ENCODE peak calls at places on chromosomes 13 and 19, in five cellular contexts. C is ascending aorta, M is H7, O is psoas muscle, R is mammary epithelial cell. P is an unnamed sample. For H3K36me3, the result is how much of the 10 kb centered on the place peaks cover.

GRCh38 chr13:29174093-29174492 is 354.0 kb downstream of the MTUS2 start:
- DNase-seq in O (no peak), C (no peak), R (no peak), M (no peak), P (no peak)

GRCh38 chr19:36837525-36837901 is 674 bp downstream of the ZNF790 start:
- DNase-seq in M (no peak), C (no peak), R (peak), O (no peak), P (peak)

GRCh38 chr19:1045247-1045603 is 5.3 kb downstream of the ABCA7 start:
- DNase-seq in R (peak), M (peak), C (no peak), O (peak), P (no peak)

GRCh38 chr19:39506598-39506943 is 7.8 kb downstream of the DLL3 start:
- DNase-seq in R (no peak), O (no peak), C (no peak), M (no peak), P (no peak)

GRCh38 chr19:1648926-1649541 is 3.4 kb downstream of the TCF3 start:
- DNase-seq in C (no peak), R (no peak), O (no peak), M (no peak), P (no peak)

GRCh38 chr13:32124743-32125142 is 93.2 kb downstream of the FRY start:
- DNase-seq in O (no peak), M (no peak), R (no peak), C (no peak), P (no peak)

GRCh38 chr19:50835103-50835784 is 1.9 kb upstream of the KLK15 start:
- DNase-seq in C (no peak), R (peak), O (no peak), M (peak), P (no peak)

GRCh38 chr19:3725640-3726310 is 17.6 kb downstream of the TJP3 start:
- DNase-seq in M (peak), O (no peak), C (no peak), R (no peak), P (no peak)

GRCh38 chr19:56947206-56947605 is 106.7 kb upstream of the PEG3 start:
- DNase-seq in O (no peak), R (no peak), C (no peak), M (no peak), P (no peak)

GRCh38 chr13:43905435-43906031 is 25.8 kb downstream of the LACC1 start:
- DNase-seq in C (no peak), M (peak), R (peak), O (no peak), P (peak)

GRCh38 chr13:42832341-42833153 is 51.2 kb downstream of the FAM216B start:
- DNase-seq in R (peak), C (no peak), M (no peak), O (no peak), P (peak)

DNA sequence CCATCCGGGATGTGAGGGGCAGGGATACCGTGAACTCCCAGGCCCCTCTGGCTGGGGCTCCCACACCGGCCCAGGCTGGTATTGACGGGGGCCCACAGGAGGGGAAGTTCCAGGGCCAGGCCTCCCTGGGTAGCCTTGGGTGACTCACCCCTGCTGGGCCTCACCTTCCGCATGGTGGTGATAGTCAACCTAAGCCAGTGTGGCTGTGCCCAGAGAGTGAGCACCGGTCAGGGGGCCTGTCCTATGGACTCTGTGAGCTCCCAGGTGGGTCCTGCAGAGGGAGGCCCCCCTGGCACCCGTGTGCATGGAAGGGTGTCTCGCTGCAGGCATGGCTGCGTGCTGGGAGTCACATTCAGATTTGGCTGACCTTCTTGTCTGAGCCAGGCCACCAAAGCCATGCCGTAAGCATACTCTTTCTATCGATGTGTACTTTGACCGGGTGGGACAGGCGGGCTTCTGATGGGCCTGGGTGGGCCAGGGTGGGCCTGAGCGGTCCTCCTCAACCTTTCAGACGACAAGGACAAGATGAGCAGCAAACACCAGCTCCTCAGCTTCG is 27.6 kb downstream of the DHX34 start:
- DNase-seq in C (no peak), O (no peak), R (no peak), M (peak), P (no peak)
- H3K36me3 ChIP-seq in C (half or more), O (under half), R (under half), M (half or more), P (half or more)

GRCh38 chr13:110697842-110698241 is 8.1 kb downstream of the CARS2 start:
- DNase-seq in M (no peak), R (no peak), O (no peak), C (peak), P (no peak)

GRCh38 chr13:110702089-110702488 is 3.8 kb downstream of the CARS2 start:
- DNase-seq in R (no peak), C (peak), M (no peak), O (no peak), P (no peak)

GRCh38 chr13:110698689-110699088 is 7.2 kb downstream of the CARS2 start:
- DNase-seq in C (no peak), R (no peak), O (no peak), M (no peak), P (no peak)

GRCh38 chr13:110699148-110700145 is 6.5 kb downstream of the CARS2 start:
- DNase-seq in C (peak), O (no peak), M (no peak), R (no peak), P (no peak)

DNA sequence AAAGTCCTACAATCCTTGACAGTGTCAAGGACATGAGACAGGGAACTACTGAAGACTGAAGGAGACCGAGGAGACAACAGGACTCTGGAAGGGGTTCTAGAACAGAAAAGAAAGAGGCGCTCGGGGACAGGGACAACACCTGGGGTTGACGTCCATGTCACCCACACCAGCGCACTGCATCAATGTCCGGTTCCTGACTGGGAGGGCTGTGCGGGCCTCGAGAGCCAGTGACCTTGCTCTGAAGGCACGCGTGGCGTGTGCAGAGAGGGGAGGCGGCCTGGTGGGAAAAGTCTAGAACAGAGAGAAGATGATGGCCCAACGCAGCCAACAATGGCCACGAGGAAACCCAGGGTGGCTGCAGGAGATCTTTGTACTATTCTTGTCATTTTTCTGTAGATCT is 5.7 kb downstream of the CARS2 start:
- DNase-seq in C (peak), O (no peak), R (no peak), M (no peak), P (no peak)
- H3K36me3 ChIP-seq in C (half or more), O (under half), R (under half), M (under half), P (under half)

GRCh38 chr13:110557610-110558305 is 3.8 kb downstream of the RAB20 start:
- DNase-seq in M (no peak), R (no peak), C (no peak), O (no peak), P (no peak)
- H3K36me3 ChIP-seq in M (under half), R (under half), C (under half), O (under half), P (under half)

GRCh38 chr19:45352914-45353796 is 12.6 kb downstream of the KLC3 start:
- DNase-seq in M (peak), C (no peak), R (no peak), O (no peak), P (no peak)
- H3K36me3 ChIP-seq in M (under half), C (under half), R (under half), O (under half), P (half or more)

P was measured in brain microvascular endothelial cell.